ENCODE peak calls at places on chromosome 16, in seven cellular contexts. H is colonic mucosa, M is fibroblast of the aortic adventitia, W is tibial artery, B is ovary, D is foreskin fibroblast, G is lung. J is an unnamed sample.

GRCh38 chr16:85613609-85614337 is 651 bp downstream of the GSE1 start:
- DNase-seq in H (peak; percentile 68), M (peak; percentile 22), W (peak; percentile 81), B (peak; percentile 65), D (no peak), G (peak; percentile 58), J (no peak)

GRCh38 chr16:70421473-70422311 is 17.2 kb downstream of the ST3GAL2 start:
- DNase-seq in H (no peak), M (no peak), W (no peak), B (no peak), D (no peak), G (no peak), J (no peak)

GRCh38 chr16:49608801-49609200 is 235.2 kb downstream of the C16orf78 start:
- DNase-seq in H (no peak), M (peak; percentile 74), W (no peak), B (no peak), D (peak; percentile 44), G (no peak), J (peak; percentile 68)

GRCh38 chr16:2825899-2826298 is 4.2 kb upstream of the ZG16B start:
- DNase-seq in H (no peak), M (no peak), W (peak; percentile 16), B (no peak), D (no peak), G (no peak), J (no peak)

GRCh38 chr16:74601131-74601871 is 5.6 kb downstream of the GLG1 start:
- DNase-seq in H (peak; percentile 73), M (no peak), W (no peak), B (no peak), D (no peak), G (no peak), J (no peak)

GRCh38 chr16:14629612-14629918 is 495 bp downstream of the PARN start:
- DNase-seq in H (no peak), M (no peak), W (no peak), B (no peak), D (no peak), G (no peak), J (no peak)

GRCh38 chr16:78499399-78499798 is 399.9 kb downstream of the WWOX start:
- DNase-seq in H (no peak), M (no peak), W (no peak), B (no peak), D (no peak), G (no peak), J (no peak)

GRCh38 chr16:11639925-11640899 is 28.0 kb upstream of the SNN start:
- DNase-seq in H (peak; percentile 58), M (peak; percentile 100), W (peak; percentile 91), B (peak; percentile 61), D (peak; percentile 100), G (peak; percentile 88), J (peak; percentile 100)

GRCh38 chr16:73878616-73879015 is 418.0 kb upstream of the PSMD7 start:
- DNase-seq in H (no peak), M (peak; percentile 84), W (no peak), B (no peak), D (peak; percentile 39), G (no peak), J (peak; percentile 85)

GRCh38 chr16:81523387-81524115 is 78.9 kb downstream of the CMIP start:
- DNase-seq in H (no peak), M (peak; percentile 86), W (no peak), B (peak; percentile 59), D (peak; percentile 64), G (no peak), J (peak; percentile 71)

GRCh38 chr16:8893976-8894690 is 12.0 kb downstream of the LITAFD start:
- DNase-seq in H (no peak), M (no peak), W (no peak), B (no peak), D (no peak), G (no peak), J (no peak)

GRCh38 chr16:27304102-27304501 is 9.7 kb upstream of the IL4R start:
- DNase-seq in H (no peak), M (no peak), W (no peak), B (no peak), D (no peak), G (no peak), J (no peak)

GRCh38 chr16:48818257-48818656 is 208.3 kb upstream of the N4BP1 start:
- DNase-seq in H (no peak), M (no peak), W (no peak), B (no peak), D (no peak), G (peak; percentile 19), J (no peak)

GRCh38 chr16:10765772-10766171 is 22.1 kb downstream of the NUBP1 start:
- DNase-seq in H (no peak), M (no peak), W (no peak), B (no peak), D (no peak), G (no peak), J (no peak)

GRCh38 chr16:3755249-3755648 is 37.9 kb upstream of the TRAP1 start:
- DNase-seq in H (no peak), M (no peak), W (no peak), B (no peak), D (no peak), G (no peak), J (no peak)

GRCh38 chr16:56198755-56199114 is 7.4 kb downstream of the GNAO1 start:
- DNase-seq in H (no peak), M (no peak), W (no peak), B (no peak), D (no peak), G (no peak), J (no peak)

GRCh38 chr16:3873482-3874173 is 6.9 kb downstream of the CREBBP start:
- DNase-seq in H (no peak), M (peak; percentile 61), W (no peak), B (no peak), D (no peak), G (no peak), J (no peak)

DNA sequence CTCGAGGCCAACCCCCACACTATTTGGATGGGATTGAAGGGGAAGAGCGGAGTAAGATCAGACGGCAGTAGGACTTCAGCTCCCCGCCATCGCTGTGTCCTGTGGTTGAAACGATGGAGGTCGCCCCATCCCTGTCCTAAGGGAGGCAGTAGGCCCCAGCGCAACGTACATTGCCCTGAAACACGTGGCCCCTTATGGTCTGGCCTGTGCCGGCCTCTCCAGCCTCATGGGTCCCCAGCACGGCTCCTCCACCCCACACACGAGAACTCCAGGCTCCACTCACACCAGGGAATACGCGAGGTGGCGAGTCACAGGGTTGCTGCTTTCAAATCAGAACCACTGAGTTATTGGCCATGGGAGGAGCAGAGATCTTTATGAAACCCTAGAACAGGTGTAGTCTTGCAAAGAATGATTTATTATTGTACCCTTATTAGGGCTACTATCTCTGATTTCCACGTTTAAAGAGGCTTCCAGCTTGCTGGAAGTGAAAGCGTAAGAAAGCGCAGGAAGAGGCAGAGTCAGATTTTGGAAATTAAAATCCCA is 669 bp upstream of the DCTPP1 start:
- DNase-seq in H (no peak), M (no peak), W (no peak), B (no peak), D (no peak), G (no peak), J (no peak)
- H3K4me3 ChIP-seq in H (peak overlapping the region; percentile 46), M (peak overlapping the region; percentile 56), W (peak overlapping the region; percentile 63), B (peak overlapping the region; percentile 57), D (peak overlapping the region; percentile 64), G (no peak overlapping the region), J (peak overlapping the region; percentile 85)

GRCh38 chr16:87549627-87550509 is 52.4 kb upstream of the JPH3 start:
- DNase-seq in H (no peak), M (no peak), W (no peak), B (no peak), D (no peak), G (no peak), J (no peak)
- TF ChIP-seq CTCF in H (no peak), M (no peak), W (no peak), B (no peak), D (no peak), G (no peak), J (no peak)

DNA sequence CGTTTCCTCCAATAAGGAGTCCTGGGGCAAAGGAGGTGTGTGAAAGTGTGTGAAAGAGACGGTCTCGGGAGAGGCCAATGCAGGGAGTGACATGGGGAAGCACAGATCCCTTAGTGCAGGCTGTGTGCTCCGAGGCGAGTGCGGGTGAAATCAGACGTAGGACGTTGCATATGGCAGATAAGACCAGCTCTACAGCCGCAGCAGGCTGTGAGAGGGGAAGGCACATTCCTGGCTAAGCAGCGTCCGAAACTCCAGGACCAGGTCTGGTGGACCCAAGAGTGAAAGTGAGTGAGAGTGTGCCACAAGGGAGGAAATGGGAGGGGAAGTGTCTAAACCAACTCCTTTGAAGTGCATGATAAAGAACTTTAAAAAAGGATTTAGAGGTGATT is 11.3 kb downstream of the POLR3K start:
- DNase-seq in H (no peak), M (no peak), W (no peak), B (no peak), D (no peak), G (no peak), J (no peak)
- H3K4me3 ChIP-seq in H (no peak overlapping the region), M (no peak overlapping the region), W (no peak overlapping the region), B (peak overlapping the region; percentile 23), D (no peak overlapping the region), G (no peak overlapping the region), J (no peak overlapping the region)

DNA sequence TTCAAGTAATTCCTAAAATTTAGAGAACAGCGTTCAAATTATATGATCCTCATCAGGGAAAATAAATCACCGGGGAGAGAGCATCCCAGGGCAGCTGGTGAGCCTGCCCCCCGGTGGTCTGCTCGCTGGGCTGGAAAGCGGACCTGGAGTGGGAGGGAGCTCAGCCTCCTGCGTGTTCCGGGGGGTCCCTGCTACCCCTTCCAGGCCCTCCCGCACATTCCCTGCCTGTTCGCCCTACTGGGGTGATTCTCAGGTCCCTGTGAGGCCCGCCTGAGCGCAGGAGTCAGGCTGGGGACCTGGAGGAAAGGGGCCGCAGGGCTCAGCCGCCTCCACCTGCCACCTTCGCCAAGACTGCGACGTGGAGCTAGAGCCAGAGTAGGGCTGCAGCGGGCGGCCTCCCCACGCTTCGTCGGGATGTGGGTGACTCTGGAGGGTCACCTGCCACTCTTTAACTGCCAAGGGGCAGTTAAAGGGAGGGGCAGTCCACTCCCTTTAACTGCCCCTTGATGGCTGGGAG is 28.8 kb downstream of the SLC7A5 start:
- DNase-seq in H (no peak), M (no peak), W (no peak), B (no peak), D (no peak), G (no peak), J (no peak)
- TF ChIP-seq CTCF in H (no peak), M (no peak), W (no peak), B (no peak), D (no peak), G (no peak), J (no peak)